ENCODE peak calls at places on chromosomes 5 and 9, in nine cellular contexts. A is NCI-H82; K is stimulated activated CD8-positive, alpha-beta memory T cell treated with anti-CD3 and anti-CD28 coated beads, Interleukin-4, amount 100 ng/mL, for 1 hour; X is NCI-H1105 treated with DMSO at 0.1 percent for 48 hours; R is GM12865; F is NCI-H345; Q is glutamatergic neuron; G is amniotic stem cell; N is WTC11. B is an unnamed sample.

GRCh38 chr5:174664180-174664850 is 60.1 kb upstream of the MSX2 start:
- DNase-seq in F (no peak), K (no peak), X (no peak), Q (no peak), G (no peak), A (no peak), N (no peak), R (no peak), B (no peak)

GRCh38 chr9:120931278-120932085 is 4.9 kb upstream of the TRAF1 start:
- DNase-seq in F (no peak), G (no peak), R (peak), Q (no peak), A (peak), N (no peak), K (no peak), X (no peak), B (no peak)

GRCh38 chr9:70004310-70004709 is 39.3 kb upstream of the MAMDC2 start:
- DNase-seq in R (no peak), K (no peak), A (no peak), Q (no peak), G (no peak), F (no peak), X (no peak), N (no peak), B (no peak)

GRCh38 chr5:113678924-113679575 is 165.6 kb downstream of the YTHDC2 start:
- DNase-seq in A (peak), K (no peak), F (peak), R (peak), N (peak), G (no peak), X (peak), Q (no peak), B (no peak)

GRCh38 chr9:120464176-120464575 is 115.8 kb downstream of the CDK5RAP2 start:
- DNase-seq in F (no peak), R (no peak), X (no peak), G (no peak), Q (no peak), N (no peak), K (no peak), A (no peak), B (no peak)

GRCh38 chr5:78501411-78502338 is 141.3 kb downstream of the SCAMP1 start:
- DNase-seq in A (no peak), Q (no peak), F (no peak), G (no peak), K (no peak), X (no peak), N (no peak), R (no peak), B (no peak)

GRCh38 chr5:179180061-179180460 is 119.9 kb downstream of the ZNF354C start:
- DNase-seq in N (no peak), K (no peak), X (no peak), G (no peak), A (no peak), F (no peak), R (no peak), Q (no peak), B (no peak)

GRCh38 chr9:15161744-15162143 is 145.3 kb downstream of the TTC39B start:
- DNase-seq in K (no peak), N (no peak), Q (no peak), X (no peak), A (no peak), G (no peak), R (no peak), F (no peak), B (no peak)